ENCODE peak calls at places on chromosome 13, in eight cellular contexts. G, A, Z, J, D, T, V and O are unnamed samples. For H3K4me1, the result is how much of the 10 kb centered on the place peaks cover.

GRCh38 chr13:52830946-52831345 is 17.5 kb downstream of the PCDH8 start:
- DNase-seq in T (peak), D (no peak), V (no peak), A (no peak), Z (no peak), J (no peak), G (no peak), O (peak)

GRCh38 chr13:50676602-50677001 is 166.9 kb downstream of the DLEU7 start:
- DNase-seq in T (peak), G (peak), Z (no peak), A (no peak), V (no peak), D (no peak), J (no peak), O (peak)

GRCh38 chr13:113930711-113931637 is 42.9 kb downstream of the C13orf46 start:
- DNase-seq in Z (no peak), A (peak), G (no peak), T (no peak), V (no peak), D (peak), J (no peak), O (no peak)

GRCh38 chr13:113907637-113908617 is 44.1 kb upstream of the GAS6 start:
- DNase-seq in G (peak), Z (no peak), A (no peak), T (peak), D (no peak), J (no peak), V (no peak), O (peak)

GRCh38 chr13:36432106-36432544 is at the start of gene CCNA1:
- DNase-seq in V (no peak), Z (peak), G (peak), A (no peak), J (peak), T (peak), D (no peak), O (no peak)

GRCh38 chr13:30319130-30319529 is 11.8 kb upstream of the KATNAL1 start:
- DNase-seq in A (no peak), T (no peak), G (no peak), V (no peak), Z (no peak), J (no peak), D (no peak), O (no peak)

GRCh38 chr13:91353494-91353893 is 6.0 kb downstream of the MIR17HG start:
- DNase-seq in T (no peak), Z (no peak), V (no peak), J (no peak), G (no peak), D (no peak), A (no peak), O (no peak)

GRCh38 chr13:102854675-102855074 is 8.8 kb downstream of the ERCC5 start:
- DNase-seq in A (no peak), J (no peak), T (no peak), D (no peak), G (no peak), V (no peak), Z (no peak), O (no peak)

GRCh38 chr13:31875134-31875533 is 135.8 kb downstream of the RXFP2 start:
- DNase-seq in T (no peak), J (no peak), V (no peak), D (no peak), A (no peak), G (peak), Z (no peak), O (no peak)

GRCh38 chr13:48496796-48497195 is 36.1 kb downstream of the RCBTB2 start:
- DNase-seq in D (no peak), J (no peak), T (no peak), G (no peak), V (no peak), Z (no peak), A (peak), O (no peak)

GRCh38 chr13:27481766-27482165 is 31.4 kb upstream of the MTIF3 start:
- DNase-seq in D (no peak), A (no peak), Z (peak), V (peak), T (no peak), G (peak), J (peak), O (no peak)

GRCh38 chr13:27401210-27401609 is 23.2 kb upstream of the GTF3A start:
- DNase-seq in V (no peak), G (no peak), T (no peak), J (no peak), Z (no peak), D (no peak), A (no peak), O (no peak)

GRCh38 chr13:36986462-36987240 is 12.5 kb downstream of the ALG5 start:
- DNase-seq in G (peak), A (no peak), D (no peak), Z (no peak), T (no peak), V (no peak), J (no peak), O (no peak)

GRCh38 chr13:104577029-104577820 is 1511.0 kb upstream of the SLC10A2 start:
- DNase-seq in D (no peak), J (no peak), V (no peak), Z (no peak), A (no peak), G (peak), T (peak), O (peak)

GRCh38 chr13:80382576-80382975 is 41.6 kb upstream of the SPRY2 start:
- DNase-seq in J (no peak), T (no peak), Z (no peak), A (no peak), D (no peak), V (no peak), G (no peak), O (no peak)

GRCh38 chr13:113342820-113343691 is 20.9 kb downstream of the GRTP1 start:
- DNase-seq in G (no peak), T (no peak), D (peak), Z (no peak), V (no peak), A (no peak), J (no peak), O (no peak)

GRCh38 chr13:102295316-102296048 is 106.4 kb downstream of the FGF14 start:
- DNase-seq in A (no peak), J (no peak), G (peak), Z (no peak), V (no peak), D (no peak), T (peak), O (peak)

GRCh38 chr13:89704040-89704439 is 1643.4 kb upstream of the MIR17HG start:
- DNase-seq in T (no peak), G (no peak), J (no peak), D (no peak), Z (no peak), A (no peak), V (no peak), O (no peak)

GRCh38 chr13:35796627-35797026 is 320.1 kb upstream of the MAB21L1 start:
- DNase-seq in J (no peak), D (no peak), Z (no peak), A (no peak), T (peak), G (no peak), V (no peak), O (no peak)

GRCh38 chr13:106376411-106377112 is 158.9 kb downstream of the EFNB2 start:
- DNase-seq in D (no peak), V (no peak), Z (no peak), A (no peak), G (peak), J (no peak), T (peak), O (peak)

GRCh38 chr13:102402292-102402691 is 444 bp upstream of the FGF14 start:
- DNase-seq in T (peak), J (peak), D (peak), G (peak), V (no peak), Z (peak), A (peak), O (peak)

GRCh38 chr13:42709276-42709675 is 72.1 kb upstream of the FAM216B start:
- DNase-seq in V (no peak), D (no peak), T (no peak), J (no peak), Z (no peak), A (no peak), G (no peak), O (no peak)

GRCh38 chr13:27079421-27079958 is 92.1 kb downstream of the USP12 start:
- DNase-seq in T (peak), D (no peak), J (no peak), A (no peak), V (no peak), Z (peak), G (peak), O (peak)

GRCh38 chr13:49679244-49679643 is 12.0 kb downstream of the EBPL start:
- DNase-seq in V (no peak), J (no peak), Z (no peak), A (no peak), D (no peak), T (peak), G (peak), O (no peak)

GRCh38 chr13:36382030-36382429 is 35.8 kb upstream of the SPART start:
- DNase-seq in G (no peak), V (no peak), A (no peak), J (no peak), Z (no peak), D (no peak), T (peak), O (peak)

GRCh38 chr13:105497597-105497996 is 1037.9 kb downstream of the EFNB2 start:
- DNase-seq in G (no peak), D (no peak), J (no peak), V (no peak), A (no peak), Z (no peak), T (no peak), O (no peak)

GRCh38 chr13:112819816-112820215 is 130.0 kb downstream of the ATP11A start:
- DNase-seq in A (no peak), J (no peak), Z (no peak), V (no peak), T (no peak), D (no peak), G (no peak), O (no peak)

GRCh38 chr13:73945371-73945770 is 188.8 kb downstream of the KLF12 start:
- DNase-seq in A (no peak), T (no peak), J (no peak), V (no peak), Z (no peak), D (no peak), G (peak), O (no peak)

GRCh38 chr13:29439601-29440381 is 155.7 kb downstream of the SLC7A1 start:
- DNase-seq in Z (no peak), G (no peak), V (no peak), D (no peak), A (no peak), J (no peak), T (no peak), O (no peak)

GRCh38 chr13:78826312-78826711 is 167.4 kb upstream of the OBI1 start:
- DNase-seq in T (no peak), Z (no peak), A (no peak), J (no peak), G (no peak), V (no peak), D (no peak), O (no peak)

GRCh38 chr13:50080158-50080855 is 65.1 kb downstream of the KCNRG start:
- DNase-seq in A (peak), Z (no peak), D (no peak), V (peak), J (peak), T (peak), G (peak), O (peak)

GRCh38 chr13:101530293-101530692 is 77.8 kb downstream of the ITGBL1 start:
- DNase-seq in J (no peak), V (no peak), G (no peak), Z (no peak), T (no peak), D (no peak), A (no peak), O (no peak)

GRCh38 chr13:49343731-49344130 is 96.0 kb downstream of the CDADC1 start:
- DNase-seq in Z (no peak), G (no peak), J (no peak), A (no peak), D (no peak), T (no peak), V (no peak), O (no peak)

GRCh38 chr13:91596832-91597231 is 198.4 kb downstream of the GPC5 start:
- DNase-seq in T (no peak), A (no peak), J (no peak), G (no peak), D (no peak), V (no peak), Z (no peak), O (no peak)

DNA sequence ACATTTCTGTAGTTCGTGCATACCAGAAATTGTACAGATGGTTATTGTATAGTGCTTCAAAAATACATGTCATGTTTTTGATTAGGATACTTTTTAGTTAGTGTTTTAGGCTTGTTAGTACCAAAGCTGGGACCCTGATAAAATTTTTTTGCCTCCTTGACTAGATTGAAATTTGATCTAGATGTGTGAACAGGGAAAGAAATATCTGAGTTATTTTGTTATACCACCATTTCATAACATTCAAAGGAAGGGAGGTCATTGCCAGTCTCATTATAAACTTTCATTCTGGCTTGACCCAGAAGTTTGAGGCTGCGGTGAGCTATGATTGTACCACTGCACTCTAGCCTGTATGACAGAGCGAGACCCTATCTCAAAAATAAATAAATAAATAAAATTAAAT is 9.0 kb downstream of the LMO7 start:
- DNase-seq in T (no peak), V (no peak), G (no peak), D (no peak), A (no peak), J (no peak), Z (no peak), O (no peak)
- H3K4me1 ChIP-seq in T (under half), V (under half), G (under half), D (under half), A (under half), J (under half), Z (under half), O (under half)

GRCh38 chr13:99361197-99361596 is 54.0 kb upstream of the GPR183 start:
- DNase-seq in A (no peak), D (no peak), V (no peak), J (no peak), Z (no peak), T (no peak), G (no peak), O (no peak)
- H3K4me1 ChIP-seq in A (half or more), D (under half), V (under half), J (under half), Z (under half), T (under half), G (under half), O (under half)

DNA sequence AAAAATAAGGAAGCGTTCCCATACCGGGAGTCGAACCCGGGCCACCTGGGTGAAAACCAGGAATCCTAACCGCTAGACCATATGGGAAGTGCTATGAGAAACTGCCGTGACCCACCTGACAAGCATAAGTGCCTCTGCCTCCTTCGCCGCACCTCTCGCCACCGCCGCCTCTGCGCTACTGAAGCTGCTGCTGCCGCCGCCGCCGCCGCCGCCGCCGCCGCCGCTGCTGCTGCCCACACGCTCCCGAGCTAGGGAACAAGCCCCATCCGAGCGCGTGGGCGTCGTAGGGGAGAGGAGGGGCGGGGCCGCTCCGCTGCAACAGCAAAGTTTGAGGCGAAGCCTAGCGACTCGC is 610 bp upstream of the WBP4 start:
- DNase-seq in J (peak), A (peak), G (peak), T (peak), Z (peak), V (peak), D (peak), O (peak)
- H3K4me1 ChIP-seq in J (under half), A (under half), G (under half), T (under half), Z (under half), V (under half), D (under half), O (under half)

DNA sequence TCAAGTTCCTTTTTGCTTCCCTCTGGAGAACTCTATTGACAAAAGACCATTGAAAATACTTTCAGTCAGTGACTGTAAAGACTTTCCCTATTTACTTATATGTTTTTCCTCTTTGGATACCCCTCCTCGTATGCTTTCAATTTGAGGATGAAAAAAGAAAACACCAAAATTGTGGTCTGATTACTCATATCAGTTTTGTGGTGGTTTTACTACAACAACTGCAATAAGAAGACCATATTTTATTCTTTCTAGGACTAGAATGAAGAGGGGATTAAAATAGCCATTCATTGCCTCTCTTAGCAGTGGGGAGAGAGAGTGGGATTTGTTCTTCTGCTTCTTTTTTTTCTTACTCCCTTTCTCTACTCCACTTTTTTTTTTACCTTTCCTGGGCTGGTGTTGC is 113.1 kb downstream of the ESD start:
- DNase-seq in T (peak), Z (no peak), A (no peak), V (no peak), G (no peak), J (no peak), D (no peak), O (no peak)
- H3K4me1 ChIP-seq in T (under half), Z (under half), A (under half), V (under half), G (under half), J (under half), D (under half), O (under half)

DNA sequence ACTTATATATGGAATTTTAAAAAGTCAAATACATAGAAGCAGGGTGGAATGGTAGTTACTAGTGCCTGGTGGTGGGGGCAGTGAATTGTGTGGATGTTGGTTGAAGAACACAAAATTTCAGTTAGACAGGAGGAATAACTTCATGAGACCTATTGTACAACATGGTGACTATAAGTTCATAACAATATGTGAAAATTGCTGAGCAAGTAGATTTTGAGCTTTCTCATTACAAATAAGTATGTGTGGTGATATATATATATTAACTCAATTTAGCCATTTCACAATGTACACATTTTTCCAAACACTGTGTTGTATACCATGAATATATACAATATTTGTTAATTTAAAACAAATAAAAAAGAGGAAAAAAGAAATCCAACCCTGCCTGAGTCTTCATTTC is 641.1 kb downstream of the DIAPH3 start:
- DNase-seq in V (no peak), J (no peak), A (no peak), G (no peak), D (no peak), T (no peak), Z (no peak), O (no peak)
- H3K4me1 ChIP-seq in V (under half), J (under half), A (under half), G (under half), D (under half), T (under half), Z (under half), O (under half)

GRCh38 chr13:22422712-22423111 is 751.8 kb downstream of the FGF9 start:
- DNase-seq in G (no peak), D (no peak), A (no peak), T (no peak), J (no peak), Z (no peak), V (no peak), O (no peak)
- H3K4me1 ChIP-seq in G (under half), D (under half), A (under half), T (under half), J (under half), Z (under half), V (under half), O (under half)

GRCh38 chr13:25679936-25680335 is 308.2 kb downstream of the ATP8A2 start:
- DNase-seq in G (no peak), D (no peak), J (no peak), Z (no peak), T (peak), A (no peak), V (no peak), O (no peak)

GRCh38 chr13:25683662-25684370 is 312.0 kb downstream of the ATP8A2 start:
- DNase-seq in A (no peak), D (no peak), G (no peak), T (no peak), Z (no peak), V (no peak), J (no peak), O (no peak)

GRCh38 chr13:25682221-25682620 is 310.4 kb downstream of the ATP8A2 start:
- DNase-seq in T (no peak), A (no peak), V (no peak), D (no peak), Z (no peak), J (no peak), G (no peak), O (no peak)

GRCh38 chr13:25679154-25679553 is 307.4 kb downstream of the ATP8A2 start:
- DNase-seq in D (no peak), Z (no peak), V (peak), A (no peak), J (no peak), T (peak), G (peak), O (no peak)

DNA sequence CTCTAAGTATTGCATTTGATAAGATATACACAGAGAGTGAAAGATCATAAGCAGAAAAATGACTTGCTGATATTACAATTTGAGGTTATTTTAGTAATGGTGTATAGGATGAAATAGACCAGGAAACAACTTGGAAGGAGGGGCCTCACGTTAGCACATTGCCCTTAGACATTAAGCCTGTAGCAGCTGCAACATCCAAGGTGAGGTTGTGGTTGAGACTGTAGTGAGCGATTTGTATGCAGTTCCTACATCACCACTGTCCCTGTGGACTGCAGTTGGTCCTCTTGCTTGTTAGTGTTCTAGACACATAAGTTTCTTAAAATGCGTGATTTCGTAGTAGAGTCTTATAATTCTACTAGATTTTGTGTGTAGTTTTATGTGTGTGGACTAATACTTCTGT is 311.3 kb downstream of the ATP8A2 start:
- DNase-seq in A (no peak), T (no peak), G (no peak), J (no peak), V (no peak), Z (no peak), D (no peak), O (no peak)
- H3K4me1 ChIP-seq in A (under half), T (under half), G (under half), J (under half), V (under half), Z (under half), D (under half), O (under half)

GRCh38 chr13:110414283-110414682 is 107.2 kb downstream of the COL4A2 start:
- DNase-seq in Z (no peak), T (no peak), G (no peak), D (no peak), V (no peak), J (no peak), A (no peak), O (no peak)

GRCh38 chr13:110417537-110417908 is 110.4 kb downstream of the COL4A2 start:
- DNase-seq in J (no peak), A (no peak), V (no peak), Z (no peak), G (no peak), T (no peak), D (no peak), O (no peak)

GRCh38 chr13:110416131-110416584 is 109.1 kb downstream of the COL4A2 start:
- DNase-seq in T (no peak), D (no peak), A (no peak), J (no peak), V (no peak), Z (no peak), G (peak), O (no peak)

GRCh38 chr13:110413311-110414040 is 106.4 kb downstream of the COL4A2 start:
- DNase-seq in Z (no peak), A (no peak), G (no peak), T (no peak), J (no peak), D (peak), V (no peak), O (no peak)

GRCh38 chr13:110415669-110416068 is 108.6 kb downstream of the COL4A2 start:
- DNase-seq in Z (no peak), G (no peak), D (no peak), J (no peak), V (no peak), A (no peak), T (no peak), O (no peak)
- H3K4me1 ChIP-seq in Z (under half), G (under half), D (under half), J (under half), V (under half), A (under half), T (under half), O (half or more)